ENCODE peak calls at places on chromosomes 7 and 10, in six cellular contexts. M is activated T-helper 9 cell treated with anti-CD3 and anti-CD28 coated beads, Interleukin-2, amount 50 U/mL, for 16 hours; Z is ureter; C is GM12864; B is activated gamma-delta T cell treated with anti-CD3 and anti-CD28 coated beads, Interleukin-2, amount 50 U/mL, for 16 hours; H is myocyte. F is an unnamed sample.

GRCh38 chr10:70567603-70568002 is 34.9 kb downstream of the PRF1 start:
- DNase-seq in M (no peak), Z (no peak), C (no peak), B (no peak), H (no peak), F (no peak)

GRCh38 chr7:53504914-53505313 is 469.5 kb downstream of the POM121L12 start:
- DNase-seq in M (no peak), Z (no peak), C (no peak), B (no peak), H (no peak), F (no peak)

GRCh38 chr10:33107953-33108352 is 149.9 kb upstream of the ITGB1 start:
- DNase-seq in M (no peak), Z (no peak), C (no peak), B (no peak), H (no peak), F (no peak)

GRCh38 chr7:77697535-77697831 is 1.2 kb downstream of the RSBN1L start:
- DNase-seq in M (peak), Z (no peak), C (no peak), B (no peak), H (no peak), F (no peak)

GRCh38 chr10:87927091-87927490 is 63.7 kb downstream of the PTEN start:
- DNase-seq in M (no peak), Z (no peak), C (no peak), B (no peak), H (no peak), F (no peak)

GRCh38 chr7:6505685-6506559 is 45.3 kb downstream of the GRID2IP start:
- DNase-seq in M (no peak), Z (no peak), C (no peak), B (no peak), H (no peak), F (no peak)

GRCh38 chr7:23210502-23210901 is 28.7 kb downstream of the NUP42 start:
- DNase-seq in M (no peak), Z (no peak), C (no peak), B (no peak), H (no peak), F (no peak)

GRCh38 chr7:157895520-157896375 is 558.9 kb downstream of the DNAJB6 start:
- DNase-seq in M (no peak), Z (no peak), C (no peak), B (no peak), H (no peak), F (no peak)

GRCh38 chr7:151382079-151382885 is 27.6 kb downstream of the WDR86 start:
- DNase-seq in M (peak), Z (no peak), C (no peak), B (peak), H (no peak), F (no peak)

GRCh38 chr7:115038158-115038557 is 116.3 kb downstream of the MDFIC start:
- DNase-seq in M (no peak), Z (no peak), C (no peak), B (no peak), H (peak), F (peak)

GRCh38 chr7:50212666-50213621 is 91.6 kb upstream of the IKZF1 start:
- DNase-seq in M (no peak), Z (no peak), C (no peak), B (no peak), H (no peak), F (no peak)

GRCh38 chr7:157500171-157500960 is 163.6 kb downstream of the DNAJB6 start:
- DNase-seq in M (no peak), Z (peak), C (no peak), B (no peak), H (no peak), F (no peak)

GRCh38 chr7:2123360-2123759 is 109.4 kb downstream of the MAD1L1 start:
- DNase-seq in M (no peak), Z (no peak), C (no peak), B (no peak), H (no peak), F (no peak)

GRCh38 chr7:151558575-151558974 is 38.9 kb upstream of the RHEB start:
- DNase-seq in M (no peak), Z (no peak), C (no peak), B (no peak), H (no peak), F (no peak)

GRCh38 chr10:47444047-47444446 is 39.9 kb downstream of the ANXA8 start:
- DNase-seq in M (no peak), Z (no peak), C (no peak), B (no peak), H (no peak), F (no peak)

GRCh38 chr10:18497955-18498354 is 153.4 kb downstream of the NSUN6 start:
- DNase-seq in M (no peak), Z (no peak), C (no peak), B (no peak), H (no peak), F (no peak)

GRCh38 chr7:1569440-1569832 is 396 bp downstream of the PSMG3 start:
- DNase-seq in M (no peak), Z (no peak), C (no peak), B (no peak), H (no peak), F (no peak)